ENCODE peak calls at places on chromosome 21, in eight cellular contexts. U is cardiac muscle cell; S is uterus; P is sigmoid colon; O is CD4-positive, CD25-positive, alpha-beta regulatory T cell; B is body of pancreas; A is fibroblast of lung; F is spleen. Q is an unnamed sample.

GRCh38 chr21:8993943-8994639 is 1527.3 kb upstream of the TPTE start:
- DNase-seq in P (no peak), S (no peak), U (no peak), A (peak; percentile 40), F (no peak), B (no peak), O (no peak), Q (no peak)

GRCh38 chr21:22679207-22679606 is 1681.0 kb downstream of the NCAM2 start:
- DNase-seq in U (no peak), P (no peak), B (no peak), A (no peak), O (no peak), S (no peak), F (no peak), Q (no peak)

GRCh38 chr21:15224346-15225086 is 159.7 kb upstream of the NRIP1 start:
- DNase-seq in F (no peak), S (no peak), A (peak; percentile 94), O (no peak), B (no peak), U (no peak), P (no peak), Q (no peak)

GRCh38 chr21:26512664-26513063 is 60.4 kb downstream of the CYYR1 start:
- DNase-seq in S (no peak), B (no peak), P (no peak), U (no peak), A (peak; percentile 1), O (no peak), F (no peak), Q (no peak)

GRCh38 chr21:37220433-37220980 is 46.6 kb downstream of the VPS26C start:
- DNase-seq in B (peak; percentile 23), S (no peak), P (peak; percentile 70), A (peak; percentile 51), F (no peak), U (peak; percentile 41), O (peak; percentile 32), Q (no peak)

GRCh38 chr21:40165671-40166070 is 298.4 kb downstream of the PCP4 start:
- DNase-seq in U (peak; percentile 31), P (no peak), F (no peak), B (no peak), O (no peak), A (peak; percentile 82), S (no peak), Q (no peak)

GRCh38 chr21:36773111-36773510 is 74.2 kb downstream of the SIM2 start:
- DNase-seq in O (no peak), U (no peak), S (peak; percentile 19), P (peak; percentile 70), B (peak; percentile 95), A (peak; percentile 90), F (no peak), Q (peak; percentile 46)

GRCh38 chr21:23968722-23969647 is 1638.3 kb downstream of the MRPL39 start:
- DNase-seq in O (peak; percentile 16), A (peak; percentile 12), S (no peak), U (peak; percentile 71), P (no peak), F (peak; percentile 88), B (peak; percentile 59), Q (no peak)

GRCh38 chr21:40689816-40690215 is 157.1 kb downstream of the DSCAM start:
- DNase-seq in U (no peak), F (no peak), O (no peak), B (no peak), A (no peak), P (no peak), S (no peak), Q (no peak)

GRCh38 chr21:15992171-15992570 is 262.4 kb downstream of the USP25 start:
- DNase-seq in B (no peak), O (no peak), F (no peak), A (peak; percentile 49), U (no peak), P (no peak), S (no peak), Q (no peak)

GRCh38 chr21:22711636-22712035 is 1713.4 kb downstream of the NCAM2 start:
- DNase-seq in S (no peak), P (no peak), F (no peak), U (no peak), A (no peak), O (no peak), B (no peak), Q (no peak)

GRCh38 chr21:29025328-29025713 is 853 bp downstream of the USP16 start:
- DNase-seq in A (peak; percentile 26), S (no peak), F (no peak), P (no peak), B (no peak), U (peak; percentile 5), O (no peak), Q (no peak)

GRCh38 chr21:37762606-37763005 is 153.7 kb downstream of the KCNJ6 start:
- DNase-seq in P (no peak), S (no peak), B (no peak), O (no peak), U (no peak), A (no peak), F (no peak), Q (no peak)

GRCh38 chr21:16345757-16346156 is 616.0 kb downstream of the USP25 start:
- DNase-seq in U (no peak), P (no peak), F (no peak), O (no peak), B (no peak), A (no peak), S (no peak), Q (no peak)

GRCh38 chr21:25039461-25040380 is 567.6 kb downstream of the MRPL39 start:
- DNase-seq in S (no peak), P (no peak), F (no peak), A (peak; percentile 42), U (peak; percentile 27), O (no peak), B (no peak), Q (no peak)

GRCh38 chr21:19992540-19992939 is 1005.7 kb upstream of the NCAM2 start:
- DNase-seq in U (no peak), S (no peak), O (no peak), F (no peak), A (no peak), P (no peak), B (no peak), Q (no peak)

GRCh38 chr21:36079010-36079649 is 9.3 kb downstream of the CBR1 start:
- DNase-seq in S (no peak), F (no peak), P (no peak), A (no peak), O (no peak), B (peak; percentile 24), U (no peak), Q (no peak)

GRCh38 chr21:26918318-26919065 is 48.4 kb downstream of the ADAMTS5 start:
- DNase-seq in F (no peak), B (no peak), P (no peak), A (peak; percentile 15), S (no peak), O (no peak), U (no peak), Q (no peak)

GRCh38 chr21:18722193-18722592 is 318.6 kb upstream of the TMPRSS15 start:
- DNase-seq in U (no peak), B (no peak), S (no peak), P (no peak), A (no peak), O (no peak), F (no peak), Q (no peak)

GRCh38 chr21:19224090-19224489 is 820.5 kb upstream of the TMPRSS15 start:
- DNase-seq in F (no peak), O (no peak), B (no peak), A (no peak), U (no peak), S (no peak), P (no peak), Q (no peak)

GRCh38 chr21:31261759-31262158 is 82.3 kb downstream of the TIAM1 start:
- DNase-seq in B (no peak), P (no peak), F (no peak), S (no peak), A (no peak), U (no peak), O (no peak), Q (no peak)
- H3K4me3 ChIP-seq in B (no peak overlapping the region), P (no peak overlapping the region), F (no peak overlapping the region), S (no peak overlapping the region), A (no peak overlapping the region), U (no peak overlapping the region), O (no peak overlapping the region), Q (no peak overlapping the region)

GRCh38 chr21:45155910-45156309 is 81.5 kb downstream of the ADARB1 start:
- DNase-seq in P (peak; percentile 55), F (no peak), A (no peak), B (no peak), O (no peak), S (no peak), U (no peak), Q (no peak)

GRCh38 chr21:45151484-45152115 is 77.2 kb downstream of the ADARB1 start:
- DNase-seq in P (peak; percentile 50), U (no peak), B (no peak), O (no peak), A (no peak), S (no peak), F (no peak), Q (no peak)

GRCh38 chr21:45152265-45152746 is 77.9 kb downstream of the ADARB1 start:
- DNase-seq in F (peak; percentile 92), P (peak; percentile 80), U (peak; percentile 48), B (peak; percentile 43), S (no peak), A (peak; percentile 65), O (peak; percentile 14), Q (peak; percentile 74)

GRCh38 chr21:45154511-45155508 is 80.4 kb downstream of the ADARB1 start:
- DNase-seq in S (no peak), B (no peak), P (peak; percentile 81), U (peak; percentile 51), A (peak; percentile 86), F (no peak), O (no peak), Q (no peak)

GRCh38 chr21:45153358-45154318 is 79.3 kb downstream of the ADARB1 start:
- DNase-seq in P (peak; percentile 58), A (peak; percentile 80), U (no peak), F (no peak), S (no peak), O (no peak), B (no peak), Q (no peak)
- H3K27me3 ChIP-seq in P (no peaks in the 10 kb centered on the region), A (no peaks in the 10 kb centered on the region), U (no peaks in the 10 kb centered on the region), F (no peaks in the 10 kb centered on the region), S (no peaks in the 10 kb centered on the region), O (no peaks in the 10 kb centered on the region), B (no peaks in the 10 kb centered on the region), Q (no peaks in the 10 kb centered on the region)

DNA sequence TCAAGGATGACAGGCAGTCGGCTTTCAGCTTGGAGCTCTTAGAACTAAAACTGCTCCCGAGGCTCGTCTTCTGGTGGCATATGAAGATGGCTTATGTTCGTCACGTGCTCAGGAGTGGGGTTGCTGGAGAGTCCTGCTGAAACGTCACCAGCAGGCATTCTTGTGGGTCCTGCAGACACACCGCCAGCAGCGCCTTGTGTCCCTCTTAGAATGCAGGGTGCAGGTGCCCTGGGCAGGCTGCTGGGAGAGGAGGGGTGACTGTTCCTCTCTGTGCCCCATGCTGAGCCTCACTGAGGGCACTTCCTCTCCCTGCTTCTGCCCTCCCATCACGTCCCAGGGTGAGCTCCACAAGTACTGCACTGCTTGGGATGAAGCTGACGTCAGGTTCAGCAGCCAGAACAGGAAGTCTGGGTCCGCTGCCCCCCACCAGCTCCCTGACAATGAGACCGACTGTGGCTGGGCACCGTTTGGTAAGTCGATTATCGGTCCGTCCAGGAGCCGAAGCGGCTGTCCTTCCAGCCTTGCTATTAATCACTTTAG is 20.8 kb downstream of the SLC37A1 start:
- DNase-seq in S (no peak), O (no peak), A (no peak), B (peak; percentile 60), F (no peak), P (peak; percentile 75), U (no peak), Q (peak; percentile 73)
- H3K4me3 ChIP-seq in S (no peak overlapping the region), O (no peak overlapping the region), A (no peak overlapping the region), B (no peak overlapping the region), F (peak overlapping the region; percentile 25), P (no peak overlapping the region), U (no peak overlapping the region), Q (no peak overlapping the region)

GRCh38 chr21:34891610-34891943 is 157.5 kb downstream of the RUNX1 start:
- DNase-seq in U (no peak), F (no peak), P (no peak), B (no peak), A (no peak), S (no peak), O (no peak), Q (no peak)
- H3K27me3 ChIP-seq in U (peaks cover 94% of the 10 kb centered on the region), F (no peaks in the 10 kb centered on the region), P (peaks cover 55% of the 10 kb centered on the region), B (no peaks in the 10 kb centered on the region), A (no peaks in the 10 kb centered on the region), S (peaks cover 11% of the 10 kb centered on the region), O (no peaks in the 10 kb centered on the region), Q (no peaks in the 10 kb centered on the region)

Q was measured in tibial artery.